ENCODE peak calls at places on chromosomes 2 and 18, in five cellular contexts. O is GM12865, T is gastrocnemius medialis, M is psoas muscle, K is coronary artery. D is an unnamed sample.

GRCh38 chr2:160910681-160911080 is 249.5 kb upstream of the TANK start:
- DNase-seq in O (no peak), T (no peak), M (no peak), K (no peak), D (no peak)

GRCh38 chr2:199465988-199466703 is 8.4 kb upstream of the SATB2 start:
- DNase-seq in O (no peak), T (no peak), M (no peak), K (no peak), D (no peak)

GRCh38 chr2:196274387-196274809 is 103.0 kb upstream of the STK17B start:
- DNase-seq in O (peak; percentile 24), T (no peak), M (no peak), K (no peak), D (no peak)

GRCh38 chr2:69169990-69170389 is 157.0 kb downstream of the ANTXR1 start:
- DNase-seq in O (peak; percentile 41), T (no peak), M (no peak), K (no peak), D (no peak)

GRCh38 chr2:120846406-120847095 is 110.9 kb downstream of the GLI2 start:
- DNase-seq in O (no peak), T (no peak), M (no peak), K (no peak), D (no peak)

GRCh38 chr2:126822921-126823320 is 75.8 kb upstream of the TEX51 start:
- DNase-seq in O (no peak), T (no peak), M (no peak), K (no peak), D (no peak)

GRCh38 chr2:169523681-169524080 is 14.2 kb downstream of the KLHL41 start:
- DNase-seq in O (no peak), T (no peak), M (no peak), K (no peak), D (no peak)

GRCh38 chr2:136131961-136132839 is 14.3 kb upstream of the CXCR4 start:
- DNase-seq in O (peak; percentile 94), T (no peak), M (no peak), K (no peak), D (no peak)

GRCh38 chr18:11669948-11670275 is 19.2 kb upstream of the GNAL start:
- DNase-seq in O (no peak), T (no peak), M (no peak), K (no peak), D (no peak)

GRCh38 chr2:206936456-206937222 is 2.7 kb upstream of the CPO start:
- DNase-seq in O (no peak), T (no peak), M (no peak), K (no peak), D (no peak)

GRCh38 chr2:160603771-160604510 is 110.3 kb upstream of the RBMS1 start:
- DNase-seq in O (no peak), T (no peak), M (no peak), K (no peak), D (no peak)

GRCh38 chr2:236607471-236608307 is 38.1 kb downstream of the ACKR3 start:
- DNase-seq in O (peak; percentile 13), T (no peak), M (no peak), K (no peak), D (no peak)

GRCh38 chr2:128536925-128537620 is 218.4 kb upstream of the HS6ST1 start:
- DNase-seq in O (no peak), T (no peak), M (no peak), K (no peak), D (no peak)

GRCh38 chr2:28000287-28000686 is 109.8 kb downstream of the BABAM2 start:
- DNase-seq in O (no peak), T (no peak), M (no peak), K (no peak), D (no peak)

DNA sequence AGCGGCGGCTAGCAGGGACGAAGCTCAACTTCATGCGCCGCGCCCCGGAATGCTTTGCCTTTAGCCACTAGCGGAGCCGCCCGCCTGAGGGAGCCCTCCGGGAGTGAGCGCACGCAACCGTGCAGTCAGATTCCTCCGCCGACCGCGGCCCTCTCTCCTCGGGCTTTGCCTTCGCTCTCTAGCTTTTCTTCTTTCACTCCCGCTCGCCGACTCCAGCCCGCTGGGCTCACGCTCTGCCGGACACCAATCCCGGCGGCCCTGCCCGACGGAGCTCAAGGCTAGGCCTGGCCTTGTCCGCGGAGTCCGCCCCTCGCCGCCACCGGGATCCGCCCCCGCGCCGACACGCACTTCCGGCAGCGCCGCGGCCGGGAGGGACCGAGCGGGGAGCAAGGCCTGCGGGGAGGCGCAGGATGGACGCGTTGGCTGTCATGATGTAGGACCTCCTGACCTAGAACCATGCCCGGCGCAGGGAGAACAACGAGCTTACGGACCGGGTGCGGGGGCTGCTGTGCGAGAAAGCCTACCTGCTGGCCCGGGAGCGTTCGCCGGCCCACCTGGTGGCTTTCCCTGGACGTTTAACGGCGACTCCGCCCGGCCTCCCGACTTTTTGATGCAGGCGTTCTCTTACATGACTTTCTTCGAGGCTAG is 40.8 kb upstream of the AKAIN1 start:
- DNase-seq in O (peak; percentile 95), T (peak; percentile 83), M (peak; percentile 91), K (peak; percentile 89), D (peak; percentile 91)
- TF ChIP-seq CTCF in O (no peak), T (peak; percentile 48), M (peak; percentile 52), K (no peak), D (peak; percentile 35)

GRCh38 chr2:240507060-240507777 is 50.6 kb downstream of the ANKMY1 start:
- DNase-seq in O (no peak), T (no peak), M (no peak), K (peak; percentile 63), D (peak; percentile 61)
- TF ChIP-seq CTCF in O (no peak), T (no peak), M (no peak), K (no peak), D (no peak)

GRCh38 chr18:42137671-42138375 is 182.8 kb downstream of the PIK3C3 start:
- DNase-seq in O (no peak), T (no peak), M (no peak), K (no peak), D (no peak)

GRCh38 chr18:42141439-42141838 is 186.4 kb downstream of the PIK3C3 start:
- DNase-seq in O (no peak), T (no peak), M (no peak), K (no peak), D (no peak)
- TF ChIP-seq CTCF in O (no peak), T (no peak), M (no peak), K (no peak), D (no peak)

GRCh38 chr2:39728941-39729351 is 50.1 kb downstream of the THUMPD2 start:
- DNase-seq in O (peak; percentile 55), T (no peak), M (no peak), K (no peak), D (no peak)
- TF ChIP-seq CTCF in O (peak; percentile 68), T (peak; percentile 43), M (peak; percentile 48), K (no peak), D (peak; percentile 86)

DNA sequence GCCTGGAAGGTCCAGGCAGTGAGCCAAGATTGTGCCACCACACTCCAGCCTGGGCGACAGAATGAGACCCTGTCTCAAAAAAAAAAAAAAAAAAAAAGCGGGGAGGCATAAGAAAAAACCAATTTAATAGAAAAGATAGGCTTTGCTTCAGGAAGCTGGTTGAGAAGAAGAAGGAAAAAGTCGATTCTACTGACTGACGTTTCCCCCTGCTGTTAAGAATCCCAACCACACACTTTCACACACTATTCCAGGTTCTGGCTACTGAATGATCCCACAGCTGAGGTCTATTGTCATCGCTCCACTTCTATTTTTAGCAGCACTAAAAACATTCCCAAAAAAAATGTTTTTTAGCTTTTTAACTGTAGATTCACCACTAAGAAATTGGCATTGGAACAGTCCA is 6.7 kb upstream of the CHCHD5 start:
- DNase-seq in O (no peak), T (no peak), M (no peak), K (no peak), D (no peak)
- TF ChIP-seq CTCF in O (no peak), T (no peak), M (no peak), K (no peak), D (peak; percentile 43)

GRCh38 chr2:150264442-150264841 is 223.0 kb downstream of the RND3 start:
- DNase-seq in O (no peak), T (no peak), M (no peak), K (no peak), D (no peak)

GRCh38 chr2:150261691-150262090 is 225.8 kb downstream of the RND3 start:
- DNase-seq in O (no peak), T (no peak), M (no peak), K (no peak), D (no peak)

GRCh38 chr2:150271952-150272351 is 215.5 kb downstream of the RND3 start:
- DNase-seq in O (no peak), T (no peak), M (no peak), K (no peak), D (no peak)

GRCh38 chr2:150267651-150268415 is 219.6 kb downstream of the RND3 start:
- DNase-seq in O (no peak), T (no peak), M (no peak), K (no peak), D (no peak)

DNA sequence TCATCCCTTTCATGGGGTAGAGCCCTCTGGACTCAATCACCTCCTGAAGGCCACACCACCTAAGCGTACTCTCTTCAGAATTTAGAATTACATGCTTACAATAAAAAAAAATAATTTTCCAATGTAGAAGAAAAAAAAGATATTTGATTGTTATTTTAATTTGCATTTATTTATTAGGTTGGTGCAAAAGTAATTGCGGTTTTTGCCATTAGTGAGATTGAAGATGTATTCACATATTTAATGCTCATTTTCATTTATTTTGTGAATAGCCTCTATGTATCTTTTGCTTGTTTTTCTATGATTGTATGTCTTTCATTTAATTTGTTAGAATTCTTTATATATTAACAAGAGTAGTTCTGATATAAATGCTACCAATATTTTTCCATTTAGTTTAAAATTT is 220.5 kb downstream of the RND3 start:
- DNase-seq in O (no peak), T (no peak), M (no peak), K (no peak), D (no peak)
- TF ChIP-seq CTCF in O (no peak), T (no peak), M (no peak), K (no peak), D (no peak)

GRCh38 chr2:149739880-149740265 is 152.3 kb upstream of the MMADHC start:
- DNase-seq in O (no peak), T (no peak), M (no peak), K (no peak), D (no peak)
- TF ChIP-seq CTCF in O (no peak), T (no peak), M (no peak), K (no peak), D (no peak)

DNA sequence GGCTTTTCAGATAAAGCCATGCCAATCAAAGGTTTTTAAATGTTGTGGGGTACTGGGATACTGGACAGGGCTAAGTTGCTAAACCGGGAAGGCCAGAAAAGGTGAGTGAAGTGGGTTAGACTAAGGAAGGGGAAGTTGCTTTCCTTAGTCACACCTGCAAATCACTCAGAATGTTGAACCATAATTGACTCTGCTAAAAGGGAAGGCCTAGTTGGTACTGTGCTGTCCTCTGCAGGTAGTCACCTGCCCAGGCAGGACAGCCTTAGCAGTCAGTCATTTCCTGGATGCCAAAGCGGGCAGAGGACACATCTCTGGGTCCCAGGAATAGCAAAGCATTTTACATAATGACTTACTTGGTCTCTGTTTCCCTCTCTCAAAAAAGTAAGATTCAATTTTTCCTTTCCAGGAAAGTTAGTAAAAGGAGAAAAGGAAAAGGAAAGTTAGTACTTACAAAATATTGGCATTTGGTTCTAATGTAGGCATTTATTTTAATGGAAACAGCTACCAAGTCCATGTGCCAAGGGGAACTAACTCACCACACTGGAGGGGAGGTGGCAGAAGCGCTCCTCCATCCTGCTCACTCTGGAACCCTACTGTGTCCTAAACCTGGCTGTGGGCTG is 60.2 kb downstream of the RFTN2 start:
- DNase-seq in O (peak; percentile 18), T (no peak), M (no peak), K (no peak), D (no peak)
- TF ChIP-seq CTCF in O (peak; percentile 29), T (no peak), M (no peak), K (no peak), D (no peak)

D was measured in type B pancreatic cell.